ENCODE peak calls at places on chromosomes 11 and 22, in eight cellular contexts. W is A549, P is HCT116, K is HepG2, U is Panc1, Q is HL-60, I is GM23338, H is SK-N-SH. G is an unnamed sample.

GRCh38 chr11:70711095-70711910 is 313.0 kb downstream of the CTTN start:
- DNase-seq in P (no peak), H (no peak), W (no peak), U (no peak), I (no peak), Q (no peak), K (no peak), G (no peak)

GRCh38 chr11:72349616-72350218 is 84.6 kb downstream of the CLPB start:
- DNase-seq in W (no peak), H (peak; percentile 68), Q (no peak), I (no peak), U (no peak), K (no peak), P (no peak), G (no peak)

GRCh38 chr11:34111722-34112270 is 6.4 kb downstream of the NAT10 start:
- DNase-seq in W (no peak), P (no peak), U (no peak), Q (no peak), H (no peak), K (no peak), I (no peak), G (no peak)

GRCh38 chr11:7677071-7677470 is 3.8 kb upstream of the CYB5R2 start:
- DNase-seq in H (no peak), K (no peak), U (no peak), I (no peak), Q (no peak), W (no peak), P (no peak), G (no peak)

GRCh38 chr11:36110698-36111410 is 167.0 kb downstream of the LDLRAD3 start:
- DNase-seq in U (no peak), Q (no peak), H (no peak), P (no peak), W (no peak), I (no peak), K (no peak), G (no peak)

GRCh38 chr11:64444838-64445441 is 86.0 kb downstream of the RPS6KA4 start:
- DNase-seq in Q (no peak), W (peak; percentile 45), H (peak; percentile 38), I (peak; percentile 49), K (no peak), U (no peak), P (peak; percentile 16), G (peak; percentile 37)

GRCh38 chr11:22674470-22675426 is 8.3 kb downstream of the GAS2 start:
- DNase-seq in U (no peak), W (no peak), H (no peak), P (no peak), K (peak; percentile 93), I (no peak), Q (no peak), G (no peak)

GRCh38 chr11:12961615-12962014 is 47.5 kb upstream of the RASSF10 start:
- DNase-seq in K (no peak), Q (no peak), H (peak; percentile 22), P (no peak), I (no peak), U (no peak), W (no peak), G (no peak)

GRCh38 chr22:26904483-26904882 is 247.1 kb downstream of the MIAT start:
- DNase-seq in Q (no peak), W (no peak), K (no peak), H (no peak), P (no peak), U (no peak), I (peak; percentile 50), G (no peak)

GRCh38 chr22:25880524-25880923 is 138.5 kb downstream of the MYO18B start:
- DNase-seq in I (peak; percentile 25), P (no peak), Q (no peak), W (no peak), H (no peak), U (no peak), K (peak; percentile 21), G (no peak)

GRCh38 chr22:37442537-37442936 is 15.3 kb upstream of the ELFN2 start:
- DNase-seq in P (peak; percentile 67), Q (no peak), H (no peak), W (no peak), U (no peak), I (no peak), K (peak; percentile 18), G (no peak)

GRCh38 chr11:112437096-112437495 is 176.4 kb upstream of the PLET1 start:
- DNase-seq in I (peak; percentile 43), W (no peak), Q (no peak), P (no peak), U (no peak), K (no peak), H (no peak), G (no peak)

GRCh38 chr11:117443269-117444186 is 115.9 kb downstream of the CEP164 start:
- DNase-seq in U (no peak), P (no peak), K (peak; percentile 40), W (peak; percentile 43), Q (no peak), H (peak; percentile 92), I (peak; percentile 87), G (peak; percentile 65)

GRCh38 chr11:130001491-130002351 is 914 bp downstream of the PRDM10 start:
- DNase-seq in H (no peak), I (peak; percentile 54), Q (peak; percentile 28), U (no peak), P (no peak), K (peak; percentile 28), W (peak; percentile 24), G (peak; percentile 44)

GRCh38 chr11:8937159-8937558 is 4.4 kb upstream of the C11orf16 start:
- DNase-seq in P (no peak), K (no peak), U (no peak), W (no peak), I (no peak), Q (no peak), H (no peak), G (no peak)
- TF ChIP-seq REST in P (no peak), K (no peak), U (no peak), W (no peak), I (no peak), Q (no peak), H (no peak), G (no peak)

GRCh38 chr11:57156928-57157327 is 24.8 kb upstream of the LRRC55 start:
- DNase-seq in I (no peak), P (no peak), Q (no peak), U (no peak), K (no peak), H (no peak), W (no peak), G (no peak)
- TF ChIP-seq REST in I (no peak), P (no peak), Q (no peak), U (no peak), K (no peak), H (no peak), W (no peak), G (no peak)

GRCh38 chr22:50468626-50469025 is 6.2 kb downstream of the SBF1 start:
- DNase-seq in Q (no peak), H (no peak), W (no peak), K (no peak), P (no peak), U (no peak), I (no peak), G (no peak)

GRCh38 chr22:50470491-50470890 is 4.3 kb downstream of the SBF1 start:
- DNase-seq in W (no peak), K (no peak), P (no peak), H (no peak), U (no peak), I (no peak), Q (no peak), G (no peak)

GRCh38 chr22:50467773-50468440 is 6.9 kb downstream of the SBF1 start:
- DNase-seq in U (no peak), K (no peak), I (no peak), W (no peak), P (no peak), H (no peak), Q (no peak), G (no peak)

GRCh38 chr22:50471197-50471847 is 3.5 kb downstream of the SBF1 start:
- DNase-seq in Q (no peak), K (no peak), W (no peak), I (no peak), P (no peak), H (no peak), U (no peak), G (no peak)

DNA sequence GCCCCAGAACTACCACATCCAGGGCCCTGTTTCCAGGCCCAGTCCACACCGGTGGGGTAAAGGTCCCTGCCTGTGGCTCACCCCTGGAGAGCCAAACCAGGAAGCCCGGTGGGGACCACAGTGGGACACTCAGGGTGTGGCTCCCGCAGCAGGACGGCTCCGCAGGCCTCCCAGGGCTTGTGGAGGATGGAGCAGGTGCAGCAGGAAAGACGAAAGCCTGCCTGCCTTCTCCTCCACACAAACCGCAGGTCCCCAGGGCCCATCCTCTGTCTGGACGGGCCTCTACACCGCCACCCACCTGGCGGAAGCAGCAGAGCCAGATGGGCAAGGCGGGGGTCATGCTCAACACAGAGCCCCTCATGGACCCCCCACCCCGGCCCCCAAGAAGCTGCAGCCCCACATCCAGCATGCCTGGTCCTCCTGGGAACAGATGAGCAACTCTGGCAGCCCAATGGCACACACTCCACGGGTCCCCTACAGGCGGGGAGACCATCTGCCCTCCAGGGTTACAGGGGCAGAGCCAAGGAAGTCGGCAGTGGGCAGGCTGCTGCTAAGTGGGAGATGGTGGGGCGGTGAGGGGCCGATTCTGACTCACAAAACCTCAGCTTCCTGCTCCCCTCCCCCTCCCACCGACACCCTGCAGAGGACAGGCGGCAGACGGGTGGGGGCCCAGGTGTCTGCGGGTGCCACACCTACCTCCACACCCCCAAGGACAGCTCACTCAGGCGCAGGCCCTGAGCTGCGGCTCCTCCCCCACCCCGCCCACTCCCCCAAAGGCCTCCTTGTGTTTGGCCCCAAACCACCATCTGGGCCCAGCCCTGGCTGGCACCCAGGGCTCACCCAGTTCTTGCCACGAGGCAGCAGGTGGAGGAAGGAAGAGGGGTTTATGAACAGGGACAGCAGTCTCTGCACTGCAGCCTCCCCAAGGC is 5.2 kb downstream of the SBF1 start:
- DNase-seq in P (peak; percentile 8), U (no peak), Q (peak; percentile 85), I (peak; percentile 56), H (no peak), K (no peak), W (no peak), G (peak; percentile 80)
- TF ChIP-seq REST in P (no peak), U (no peak), Q (no peak), I (no peak), H (no peak), K (no peak), W (no peak), G (no peak)

GRCh38 chr11:1150769-1151365 is 6.9 kb upstream of the MUC5AC start:
- DNase-seq in K (no peak), H (no peak), I (no peak), P (no peak), U (peak; percentile 72), W (no peak), Q (no peak), G (no peak)

GRCh38 chr11:1150095-1150494 is 7.7 kb upstream of the MUC5AC start:
- DNase-seq in U (no peak), I (no peak), W (no peak), Q (no peak), P (no peak), K (no peak), H (peak; percentile 11), G (no peak)

GRCh38 chr11:1149545-1149944 is 8.2 kb upstream of the MUC5AC start:
- DNase-seq in W (no peak), I (no peak), H (no peak), Q (no peak), U (no peak), P (no peak), K (no peak), G (no peak)

GRCh38 chr11:1147792-1148191 is 10.0 kb upstream of the MUC5AC start:
- DNase-seq in Q (no peak), K (no peak), W (no peak), H (no peak), P (no peak), U (no peak), I (no peak), G (no peak)

GRCh38 chr11:1148752-1149180 is 9.0 kb upstream of the MUC5AC start:
- DNase-seq in K (no peak), Q (no peak), U (no peak), P (no peak), H (no peak), W (no peak), I (no peak), G (no peak)
- TF ChIP-seq REST in K (no peak), Q (no peak), U (no peak), P (no peak), H (no peak), W (no peak), I (no peak), G (no peak)

G was measured in K562.